ENCODE peak calls at places on chromosomes 2 and 18, in seven cellular contexts. Y is GM03348; M is pancreas; J is IMR-90; A is naive thymus-derived CD8-positive, alpha-beta T cell; C is H7; B is GM23248. K is an unnamed sample.

GRCh38 chr2:234146087-234146826 is 95.8 kb downstream of the SPP2 start:
- DNase-seq in C (no peak), Y (peak), M (no peak), A (no peak), B (peak), J (peak), K (no peak)

GRCh38 chr2:63614983-63615945 is 26.5 kb downstream of the MDH1 start:
- DNase-seq in Y (no peak), M (no peak), C (peak), B (peak), A (no peak), J (peak), K (no peak)

GRCh38 chr2:231294578-231295362 is 96.3 kb downstream of the ARMC9 start:
- DNase-seq in M (no peak), B (peak), J (peak), Y (peak), A (no peak), C (no peak), K (no peak)

GRCh38 chr18:63570721-63571120 is 16.4 kb upstream of the SERPINB13 start:
- DNase-seq in Y (peak), M (no peak), J (no peak), A (no peak), C (no peak), B (no peak), K (no peak)

GRCh38 chr18:3055201-3055600 is 42.3 kb upstream of the LPIN2 start:
- DNase-seq in J (no peak), Y (no peak), C (no peak), B (no peak), M (no peak), A (no peak), K (no peak)

GRCh38 chr18:12088731-12089375 is 4.8 kb upstream of the ANKRD62 start:
- DNase-seq in Y (no peak), B (no peak), C (no peak), A (no peak), J (no peak), M (peak), K (peak)

GRCh38 chr2:86066007-86066578 is 39.6 kb downstream of the POLR1A start:
- DNase-seq in B (no peak), J (no peak), M (no peak), A (no peak), Y (no peak), C (no peak), K (no peak)

GRCh38 chr2:193841389-193842150 is 1646.8 kb upstream of the TMEFF2 start:
- DNase-seq in J (no peak), Y (peak), M (no peak), A (no peak), C (no peak), B (peak), K (no peak)

GRCh38 chr2:239160226-239161143 is 240.3 kb downstream of the HDAC4 start:
- DNase-seq in C (no peak), M (no peak), Y (no peak), J (peak), A (no peak), B (peak), K (peak)

GRCh38 chr18:8793445-8794132 is 88.2 kb downstream of the MTCL1 start:
- DNase-seq in A (no peak), C (no peak), M (no peak), J (no peak), B (peak), Y (no peak), K (no peak)